ENCODE peak calls at places on chromosome 4, in five cellular contexts. L, F, S, U and W are unnamed samples.

GRCh38 chr4:168777277-168777965 is 232.6 kb downstream of the CBR4 start:
- DNase-seq in L (no peak), F (no peak), S (no peak), U (no peak), W (no peak)

GRCh38 chr4:107648178-107648991 is 71.6 kb downstream of the PAPSS1 start:
- DNase-seq in L (no peak), F (no peak), S (no peak), U (no peak), W (no peak)

GRCh38 chr4:182268966-182269365 is 25.8 kb downstream of the TENM3 start:
- DNase-seq in L (no peak), F (no peak), S (no peak), U (no peak), W (no peak)

GRCh38 chr4:40453912-40454311 is 118.8 kb downstream of the CHRNA9 start:
- DNase-seq in L (no peak), F (no peak), S (no peak), U (no peak), W (no peak)

GRCh38 chr4:136687118-136687517 is 845.2 kb downstream of the PCDH18 start:
- DNase-seq in L (no peak), F (peak; percentile 2), S (no peak), U (no peak), W (no peak)

GRCh38 chr4:55675196-55675793 is 39.2 kb upstream of the NMU start:
- DNase-seq in L (no peak), F (no peak), S (no peak), U (no peak), W (no peak)

GRCh38 chr4:117134386-117134785 is 49.0 kb upstream of the TRAM1L1 start:
- DNase-seq in L (peak; percentile 85), F (peak; percentile 20), S (no peak), U (no peak), W (peak; percentile 88)

GRCh38 chr4:69470561-69470960 is 25.1 kb downstream of the UGT2B4 start:
- DNase-seq in L (no peak), F (no peak), S (no peak), U (no peak), W (no peak)

GRCh38 chr4:10461091-10461849 is 4.0 kb upstream of the ZNF518B start:
- DNase-seq in L (peak; percentile 18), F (no peak), S (peak; percentile 70), U (no peak), W (no peak)

GRCh38 chr4:120672558-120673147 is 249.9 kb downstream of the PRDM5 start:
- DNase-seq in L (peak; percentile 37), F (no peak), S (no peak), U (no peak), W (no peak)

GRCh38 chr4:95059630-95060029 is 301.9 kb downstream of the BMPR1B start:
- DNase-seq in L (peak; percentile 52), F (no peak), S (no peak), U (no peak), W (no peak)

GRCh38 chr4:139828966-139829662 is 163.5 kb downstream of the MGST2 start:
- DNase-seq in L (no peak), F (no peak), S (no peak), U (no peak), W (no peak)

GRCh38 chr4:186724861-186725419 is 1.3 kb upstream of the FAT1 start:
- DNase-seq in L (peak; percentile 37), F (no peak), S (no peak), U (no peak), W (no peak)

GRCh38 chr4:28469886-28470285 is 1609.2 kb downstream of the STIM2 start:
- DNase-seq in L (no peak), F (no peak), S (no peak), U (no peak), W (no peak)

DNA sequence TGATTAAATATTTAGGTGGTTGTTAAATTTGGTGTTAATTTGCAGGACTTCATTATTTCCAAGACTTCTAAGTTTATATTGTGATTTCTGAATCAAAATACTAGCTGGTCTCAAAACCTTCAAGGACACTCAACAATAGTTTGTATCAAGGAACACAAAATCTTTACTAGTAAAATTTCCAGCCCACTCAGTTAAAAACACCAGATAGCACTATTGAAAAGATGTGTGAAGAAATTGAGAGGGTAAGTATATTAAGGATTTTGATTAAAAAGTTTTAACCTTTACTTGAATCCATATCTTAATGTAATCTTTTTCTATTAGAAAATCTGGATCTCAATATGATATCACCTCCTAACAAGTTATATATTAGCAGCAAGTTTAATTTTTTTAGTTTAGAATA is 89.3 kb upstream of the UGT8 start:
- DNase-seq in L (no peak), F (peak; percentile 1), S (no peak), U (no peak), W (no peak)
- TF ChIP-seq CTCF in L (no peak), F (no peak), S (no peak), U (no peak), W (no peak)

GRCh38 chr4:76758290-76758882 is 139.6 kb downstream of the SOWAHB start:
- DNase-seq in L (peak; percentile 58), F (peak; percentile 28), S (peak; percentile 14), U (peak; percentile 18), W (no peak)
- H3K36me3 ChIP-seq in L (peaks cover 9% of the 10 kb centered on the region), F (no peaks in the 10 kb centered on the region), S (no peaks in the 10 kb centered on the region), U (no peaks in the 10 kb centered on the region), W (peaks cover 3% of the 10 kb centered on the region)

GRCh38 chr4:159705334-159705733 is 602.5 kb downstream of the RAPGEF2 start:
- DNase-seq in L (no peak), F (no peak), S (no peak), U (no peak), W (no peak)
- H3K4me3 ChIP-seq in L (no peak overlapping the region), F (no peak overlapping the region), S (no peak overlapping the region), U (no peak overlapping the region), W (no peak overlapping the region)

GRCh38 chr4:23144707-23145106 is 452.0 kb downstream of the GBA3 start:
- DNase-seq in L (no peak), F (no peak), S (no peak), U (no peak), W (no peak)
- TF ChIP-seq CTCF in L (no peak), F (no peak), S (no peak), U (no peak), W (no peak)

DNA sequence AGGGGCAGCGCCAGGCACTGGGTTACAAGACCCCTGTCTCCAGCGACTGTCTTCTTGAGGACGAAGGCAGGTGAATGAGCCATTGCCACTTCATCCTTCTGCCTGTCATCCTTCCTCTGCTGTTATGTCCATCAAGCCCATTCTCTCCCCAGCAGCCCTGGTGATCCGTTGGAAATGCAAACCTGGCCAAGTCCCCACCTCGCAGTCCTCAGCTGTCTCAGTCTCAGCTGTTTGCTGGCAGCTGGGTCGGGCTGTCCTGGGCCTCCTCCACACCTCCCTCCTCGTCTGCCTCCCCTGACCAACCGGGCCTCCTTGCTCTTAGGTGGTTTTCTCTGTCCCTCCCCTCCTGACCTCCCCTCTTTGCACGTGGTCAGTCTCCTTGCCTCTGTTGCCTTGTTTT is 38.0 kb downstream of the PTTG2 start:
- DNase-seq in L (no peak), F (no peak), S (no peak), U (no peak), W (no peak)
- H3K36me3 ChIP-seq in L (no peaks in the 10 kb centered on the region), F (no peaks in the 10 kb centered on the region), S (peaks cover 69% of the 10 kb centered on the region), U (no peaks in the 10 kb centered on the region), W (no peaks in the 10 kb centered on the region)

DNA sequence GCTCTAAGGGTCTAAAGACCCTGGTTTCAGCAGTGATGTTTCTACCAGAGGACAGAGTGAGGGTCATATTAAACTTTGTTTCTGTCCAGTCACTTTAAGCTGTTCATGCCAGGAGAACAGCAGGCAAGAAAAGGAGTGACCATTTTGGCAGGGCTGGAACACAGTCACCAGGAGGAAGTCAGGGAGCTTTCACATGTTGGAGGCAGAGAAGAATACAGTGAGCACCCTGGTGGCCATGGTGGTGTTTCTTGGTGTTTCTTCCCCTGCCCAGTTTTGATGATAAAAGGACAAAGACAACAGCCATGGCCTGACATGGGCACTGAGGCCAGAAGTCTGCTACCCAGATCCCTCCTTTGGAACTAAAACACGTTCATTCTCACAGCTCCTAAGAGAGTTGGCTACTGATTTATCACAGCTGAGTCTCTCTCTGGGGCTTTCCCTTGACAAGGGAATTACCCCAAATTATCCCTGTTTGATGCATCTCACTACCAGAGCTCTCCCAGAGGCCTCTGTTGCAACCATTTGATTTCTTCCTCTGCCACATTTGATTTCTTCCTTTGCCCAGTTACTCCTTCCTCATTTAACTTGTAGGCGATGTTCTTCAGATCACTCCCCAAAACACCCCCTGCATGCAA is 106.4 kb upstream of the NWD2 start:
- DNase-seq in L (no peak), F (no peak), S (no peak), U (no peak), W (no peak)
- H3K4me3 ChIP-seq in L (no peak overlapping the region), F (no peak overlapping the region), S (no peak overlapping the region), U (no peak overlapping the region), W (no peak overlapping the region)

GRCh38 chr4:180828455-180829018 is 1414.7 kb upstream of the TENM3 start:
- DNase-seq in L (peak; percentile 48), F (peak; percentile 25), S (peak; percentile 68), U (no peak), W (peak; percentile 31)

GRCh38 chr4:180827193-180827592 is 1416.0 kb upstream of the TENM3 start:
- DNase-seq in L (no peak), F (peak; percentile 5), S (no peak), U (no peak), W (no peak)

GRCh38 chr4:180827610-180828009 is 1415.6 kb upstream of the TENM3 start:
- DNase-seq in L (no peak), F (no peak), S (no peak), U (no peak), W (no peak)

GRCh38 chr4:180832086-180832485 is 1411.1 kb upstream of the TENM3 start:
- DNase-seq in L (no peak), F (no peak), S (peak; percentile 28), U (no peak), W (no peak)
- TF ChIP-seq CTCF in L (peak; percentile 20), F (no peak), S (peak; percentile 61), U (no peak), W (peak; percentile 18)